ENCODE peak calls at places on chromosomes 6 and 20, in seven cellular contexts. E, N, Z, P, T, D and F are unnamed samples.

GRCh38 chr6:12069891-12070529 is 57.9 kb downstream of the HIVEP1 start:
- DNase-seq in Z (no peak), N (no peak), D (peak), T (no peak), P (no peak), E (no peak), F (no peak)

GRCh38 chr6:130525378-130525777 is 159.6 kb downstream of the TMEM200A start:
- DNase-seq in Z (no peak), D (no peak), T (no peak), N (no peak), E (no peak), P (no peak), F (no peak)

GRCh38 chr20:21517566-21518277 is 3.9 kb upstream of the NKX2-2 start:
- DNase-seq in P (no peak), N (peak), T (no peak), Z (no peak), D (no peak), E (peak), F (no peak)

GRCh38 chr20:46683939-46684750 is 5.1 kb downstream of the TP53RK start:
- DNase-seq in E (peak), Z (peak), T (no peak), D (peak), N (peak), P (peak), F (peak)

GRCh38 chr20:46316984-46317684 is 8.8 kb upstream of the CDH22 start:
- DNase-seq in T (no peak), E (no peak), P (no peak), N (no peak), D (no peak), Z (no peak), F (no peak)

GRCh38 chr6:111737065-111737521 is 131.4 kb upstream of the TRAF3IP2 start:
- DNase-seq in D (no peak), E (no peak), P (no peak), T (no peak), N (no peak), Z (peak), F (peak)

GRCh38 chr6:36576573-36576972 is 17.6 kb upstream of the SRSF3 start:
- DNase-seq in E (no peak), P (no peak), D (no peak), T (no peak), Z (no peak), N (no peak), F (no peak)

GRCh38 chr6:43921548-43922422 is 151.8 kb downstream of the VEGFA start:
- DNase-seq in Z (no peak), D (no peak), N (no peak), T (no peak), E (no peak), P (no peak), F (no peak)

GRCh38 chr6:50922579-50923525 is 104.2 kb downstream of the TFAP2B start:
- DNase-seq in Z (no peak), E (no peak), P (no peak), N (no peak), T (no peak), D (no peak), F (no peak)

GRCh38 chr20:60009318-60009717 is 51.1 kb downstream of the CDH26 start:
- DNase-seq in N (no peak), P (no peak), E (no peak), D (no peak), T (no peak), Z (no peak), F (no peak)

GRCh38 chr6:1286972-1287600 is 24.8 kb upstream of the FOXQ1 start:
- DNase-seq in E (no peak), T (no peak), P (no peak), Z (peak), D (peak), N (no peak), F (peak)

GRCh38 chr6:155493694-155494143 is 38.1 kb upstream of the NOX3 start:
- DNase-seq in Z (peak), P (no peak), D (peak), E (peak), N (no peak), T (peak), F (peak)

GRCh38 chr20:5886788-5887187 is 63.5 kb downstream of the TRMT6 start:
- DNase-seq in D (no peak), T (no peak), P (no peak), N (no peak), E (no peak), Z (no peak), F (no peak)

GRCh38 chr20:16942702-16943101 is 194.5 kb downstream of the OTOR start:
- DNase-seq in E (peak), Z (peak), T (no peak), N (no peak), P (no peak), D (peak), F (peak)

GRCh38 chr20:16947346-16947943 is 199.3 kb downstream of the OTOR start:
- DNase-seq in P (no peak), N (no peak), Z (no peak), D (peak), T (no peak), E (no peak), F (peak)

GRCh38 chr20:16944753-16945152 is 196.6 kb downstream of the OTOR start:
- DNase-seq in Z (no peak), E (peak), N (no peak), P (peak), D (peak), T (no peak), F (no peak)

GRCh38 chr20:16945619-16946018 is 197.5 kb downstream of the OTOR start:
- DNase-seq in N (no peak), D (peak), E (no peak), Z (no peak), T (no peak), P (no peak), F (no peak)

GRCh38 chr20:16946097-16946496 is 197.9 kb downstream of the OTOR start:
- DNase-seq in Z (no peak), D (no peak), P (no peak), N (no peak), T (no peak), E (no peak), F (no peak)
- H3K23ac ChIP-seq in Z (no peak), D (no peak), P (no peak), N (no peak), T (no peak), E (no peak), F (no peak)

GRCh38 chr6:23354004-23354403 is 772.0 kb upstream of the NRSN1 start:
- DNase-seq in E (no peak), N (no peak), D (no peak), P (no peak), Z (no peak), T (no peak), F (no peak)

GRCh38 chr6:23343610-23344306 is 774.4 kb downstream of the HDGFL1 start:
- DNase-seq in T (no peak), P (no peak), Z (no peak), N (no peak), E (no peak), D (no peak), F (no peak)

GRCh38 chr6:23349521-23350147 is 776.4 kb upstream of the NRSN1 start:
- DNase-seq in Z (peak), E (no peak), D (no peak), N (no peak), T (no peak), P (no peak), F (peak)

GRCh38 chr6:23350752-23351453 is 775.1 kb upstream of the NRSN1 start:
- DNase-seq in N (no peak), P (no peak), Z (no peak), D (no peak), T (no peak), E (no peak), F (no peak)

GRCh38 chr6:23348185-23348584 is 777.8 kb upstream of the NRSN1 start:
- DNase-seq in T (no peak), Z (no peak), N (no peak), P (no peak), D (no peak), E (no peak), F (no peak)
- H2AK5ac ChIP-seq in T (no peak), Z (no peak), N (no peak), P (no peak), D (no peak), E (no peak), F (no peak)

DNA sequence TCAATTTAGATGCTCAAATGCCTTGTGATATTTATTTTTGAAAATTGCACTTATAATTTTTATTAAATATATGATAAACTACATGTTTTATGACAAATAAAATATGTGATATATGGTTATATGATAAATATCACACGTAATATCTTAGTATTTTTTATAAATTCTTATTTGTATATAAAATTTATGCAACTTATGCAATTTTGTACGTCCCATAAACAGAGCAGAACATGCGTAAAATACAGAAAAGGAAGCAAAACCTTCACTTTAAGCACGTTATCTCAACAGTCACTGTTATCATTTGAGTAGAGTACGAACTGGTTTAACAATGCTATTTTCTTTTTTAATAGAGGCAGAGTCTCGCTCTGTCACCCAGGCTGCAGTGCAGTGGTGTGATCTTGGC is 15.7 kb upstream of the ADRM1 start:
- DNase-seq in E (no peak), Z (no peak), D (no peak), T (no peak), P (no peak), N (no peak), F (no peak)
- H3K23ac ChIP-seq in E (no peak), Z (no peak), D (no peak), T (no peak), P (no peak), N (no peak), F (no peak)

DNA sequence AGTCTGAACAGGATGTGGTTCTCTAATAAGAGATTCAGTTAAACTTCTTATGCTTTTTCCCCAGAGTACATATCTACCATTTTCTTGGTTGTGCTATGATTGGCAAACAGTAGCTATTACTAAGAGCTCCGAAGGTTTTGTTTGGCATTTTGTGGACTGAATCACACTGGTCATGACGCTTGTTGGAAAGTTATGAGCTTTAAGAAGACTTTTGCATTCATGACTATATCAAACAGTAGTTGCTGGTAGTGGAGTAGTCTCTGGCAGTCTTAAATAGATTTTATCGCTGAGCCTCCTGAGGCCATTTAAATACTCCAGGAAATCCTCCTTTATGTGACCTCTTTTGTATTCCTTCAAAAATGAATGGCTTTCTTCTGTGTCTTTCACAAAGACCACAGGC is 40.8 kb downstream of the CCDC170 start:
- DNase-seq in P (no peak), N (no peak), D (peak), E (no peak), Z (peak), T (no peak), F (no peak)
- H2AK5ac ChIP-seq in P (no peak), N (no peak), D (no peak), E (no peak), Z (no peak), T (no peak), F (no peak)

DNA sequence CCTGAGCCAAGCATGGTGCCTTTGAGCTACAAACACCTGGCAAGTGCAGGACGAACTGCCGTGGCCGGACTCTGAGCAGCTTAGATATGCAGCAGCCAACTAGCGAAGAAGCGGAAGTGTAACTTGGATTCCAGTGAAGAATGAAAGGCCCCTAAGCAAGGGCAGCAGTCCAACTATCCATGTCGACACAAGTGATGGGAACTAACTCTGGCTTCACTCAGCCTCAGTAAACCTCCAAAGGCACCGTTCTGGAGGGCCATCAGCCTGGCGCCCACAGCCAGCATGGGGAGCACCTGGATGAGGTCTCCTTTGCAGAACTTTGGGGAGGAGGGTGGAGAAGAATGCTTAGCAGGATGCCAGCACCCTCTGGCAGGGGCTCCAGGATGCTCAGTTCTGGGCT is 78.4 kb upstream of the MLN start:
- DNase-seq in D (no peak), P (no peak), N (no peak), E (no peak), T (no peak), Z (peak), F (no peak)
- H3K23ac ChIP-seq in D (no peak), P (no peak), N (no peak), E (no peak), T (no peak), Z (no peak), F (no peak)

GRCh38 chr6:151434369-151434768 is 17.6 kb downstream of the RMND1 start:
- DNase-seq in P (no peak), D (peak), E (no peak), T (no peak), Z (no peak), N (no peak), F (no peak)
- H2AK5ac ChIP-seq in P (no peak), D (no peak), E (no peak), T (no peak), Z (no peak), N (no peak), F (no peak)